ENCODE peak calls at places on chromosomes 11 and 22, in ten cellular contexts. L is stimulated activated effector memory CD8-positive, alpha-beta T cell treated with anti-CD3 and anti-CD28 coated beads, Interleukin-12 subunit alpha, Interleukin-12 subunit beta, amount 100 ng/mL, for 72 hours; C is SK-N-SH treated with all-trans-retinoic acid at 6 μM for 48 hours; E is stimulated activated naive CD8-positive, alpha-beta T cell treated with anti-CD3 and anti-CD28 coated beads, Interleukin-15, Interleukin-2, amounts not matched to agents 100 U/mL and 50 U/mL, for 24 hours; Z is activated CD8-positive, alpha-beta T cell treated with anti-CD3 and anti-CD28 coated beads, Interleukin-2, amount 10 ng/mL, durations not matched to agents 7 days and 5 days; T is RWPE2; Q is mucosa of descending colon; R is Panc1; Y is left cardiac atrium; O is lower lobe of right lung. H is an unnamed sample.
A peak's percentile ranks its signal among the peaks of the same experiment; 100 is the strongest.

GRCh38 chr22:44586337-44586990 is 88.4 kb upstream of the RTL6 start:
- ATAC-seq in R (no peak), E (no peak), Y (no peak), Q (peak; percentile 29), C (no peak), L (no peak), O (no peak), Z (no peak), T (peak; percentile 23), H (no peak)

GRCh38 chr11:63866211-63866610 is 27.3 kb downstream of the MARK2 start:
- ATAC-seq in T (no peak), Q (peak; percentile 43), O (peak; percentile 70), R (no peak), Z (peak; percentile 64), L (peak; percentile 93), C (no peak), E (peak; percentile 85), Y (peak; percentile 22), H (no peak)

GRCh38 chr11:34185926-34186841 is 80.8 kb downstream of the NAT10 start:
- ATAC-seq in T (peak; percentile 31), O (no peak), Q (no peak), Z (no peak), C (no peak), L (no peak), R (no peak), E (no peak), Y (peak; percentile 79), H (no peak)

GRCh38 chr11:34792814-34793241 is 123.4 kb downstream of the APIP start:
- ATAC-seq in L (no peak), O (no peak), C (no peak), E (no peak), Q (no peak), R (no peak), Z (no peak), T (no peak), Y (peak; percentile 53), H (no peak)

GRCh38 chr11:59283311-59283710 is 70.6 kb upstream of the MPEG1 start:
- ATAC-seq in L (no peak), O (no peak), C (no peak), Y (no peak), Q (no peak), R (no peak), T (no peak), E (no peak), Z (no peak), H (no peak)

GRCh38 chr11:57357827-57358226 is 19.7 kb downstream of the P2RX3 start:
- ATAC-seq in Z (no peak), T (no peak), R (no peak), Q (no peak), E (no peak), L (no peak), Y (no peak), C (no peak), O (no peak), H (no peak)

GRCh38 chr11:90895850-90896249 is 673.0 kb upstream of the CHORDC1 start:
- ATAC-seq in O (no peak), C (no peak), Z (no peak), Q (no peak), R (no peak), E (no peak), L (no peak), Y (no peak), T (no peak), H (no peak)

GRCh38 chr22:20637740-20638139 is 130.3 kb downstream of the MED15 start:
- ATAC-seq in E (no peak), Q (no peak), O (no peak), L (peak; percentile 64), R (no peak), C (no peak), Y (no peak), Z (no peak), T (no peak), H (no peak)

GRCh38 chr11:44243633-44244343 is 66.2 kb downstream of the ALX4 start:
- ATAC-seq in Q (no peak), R (no peak), C (peak; percentile 70), Y (no peak), T (no peak), Z (no peak), O (peak; percentile 47), L (no peak), E (no peak), H (no peak)

GRCh38 chr11:2909145-2909914 is 19.9 kb downstream of the PHLDA2 start:
- ATAC-seq in T (no peak), C (no peak), Y (no peak), L (no peak), E (no peak), R (no peak), Q (no peak), Z (no peak), O (no peak), H (peak; percentile 50)

GRCh38 chr11:12719221-12719620 is 45.0 kb downstream of the TEAD1 start:
- ATAC-seq in E (no peak), Y (no peak), C (peak; percentile 13), T (no peak), Z (no peak), Q (no peak), R (peak; percentile 46), L (no peak), O (no peak), H (no peak)

GRCh38 chr11:35316161-35316560 is 103.2 kb downstream of the SLC1A2 start:
- ATAC-seq in Z (no peak), T (no peak), Y (no peak), Q (no peak), O (no peak), R (no peak), C (no peak), E (no peak), L (no peak), H (no peak)

GRCh38 chr11:96149743-96150555 is 193.0 kb downstream of the MAML2 start:
- ATAC-seq in L (peak; percentile 70), T (peak; percentile 64), Z (no peak), O (no peak), Q (no peak), E (peak; percentile 87), Y (no peak), C (peak; percentile 46), R (no peak), H (no peak)

GRCh38 chr22:47452184-47452583 is 689.7 kb downstream of the TBC1D22A start:
- ATAC-seq in R (no peak), Y (no peak), O (no peak), Z (no peak), L (no peak), C (no peak), T (no peak), E (no peak), Q (peak; percentile 71), H (no peak)

H was measured in gastroesophageal sphincter.